ENCODE peak calls at places on chromosomes 6 and 20, in ten cellular contexts. T, G, P, K, R, A, X, Q, L and M are unnamed samples.

GRCh38 chr6:146361367-146361924 is 182.2 kb upstream of the RAB32 start:
- DNase-seq in T (no peak), G (no peak), P (no peak), K (no peak), R (peak), A (no peak), X (no peak), Q (peak), L (peak), M (no peak)

GRCh38 chr6:45328523-45328922 is 393 bp downstream of the RUNX2 start:
- DNase-seq in T (no peak), G (no peak), P (no peak), K (no peak), R (no peak), A (no peak), X (no peak), Q (no peak), L (no peak), M (no peak)

GRCh38 chr6:37741757-37742400 is 44.2 kb upstream of the MDGA1 start:
- DNase-seq in T (no peak), G (no peak), P (no peak), K (no peak), R (peak), A (no peak), X (peak), Q (no peak), L (no peak), M (peak)

GRCh38 chr20:62453186-62453808 is 22.5 kb downstream of the GATA5 start:
- DNase-seq in T (no peak), G (no peak), P (no peak), K (no peak), R (no peak), A (no peak), X (no peak), Q (no peak), L (no peak), M (no peak)

GRCh38 chr6:147154454-147154853 is 49.8 kb upstream of the STXBP5 start:
- DNase-seq in T (no peak), G (no peak), P (peak), K (no peak), R (peak), A (no peak), X (no peak), Q (peak), L (peak), M (no peak)

GRCh38 chr20:63359937-63360849 is 956 bp downstream of the CHRNA4 start:
- DNase-seq in T (no peak), G (no peak), P (no peak), K (no peak), R (no peak), A (no peak), X (no peak), Q (no peak), L (no peak), M (no peak)

GRCh38 chr6:90537027-90537426 is 49.8 kb downstream of the MAP3K7 start:
- DNase-seq in T (no peak), G (no peak), P (peak), K (no peak), R (peak), A (no peak), X (no peak), Q (no peak), L (peak), M (no peak)

GRCh38 chr6:47634210-47635047 is 64.0 kb upstream of the ADGRF4 start:
- DNase-seq in T (no peak), G (no peak), P (no peak), K (no peak), R (no peak), A (no peak), X (no peak), Q (no peak), L (no peak), M (peak)

GRCh38 chr6:37056112-37056403 is 50.6 kb downstream of the FGD2 start:
- DNase-seq in T (no peak), G (no peak), P (no peak), K (no peak), R (no peak), A (no peak), X (no peak), Q (no peak), L (no peak), M (no peak)

GRCh38 chr6:166307082-166307980 is 861 bp downstream of the PRR18 start:
- DNase-seq in T (no peak), G (no peak), P (no peak), K (no peak), R (no peak), A (no peak), X (no peak), Q (no peak), L (no peak), M (no peak)

GRCh38 chr6:149925253-149925973 is 2.5 kb upstream of the RAET1G start:
- DNase-seq in T (no peak), G (no peak), P (no peak), K (no peak), R (peak), A (no peak), X (no peak), Q (peak), L (no peak), M (peak)

GRCh38 chr6:134146268-134147032 is 94.0 kb upstream of the SLC2A12 start:
- DNase-seq in T (no peak), G (no peak), P (no peak), K (no peak), R (peak), A (no peak), X (no peak), Q (no peak), L (no peak), M (no peak)

DNA sequence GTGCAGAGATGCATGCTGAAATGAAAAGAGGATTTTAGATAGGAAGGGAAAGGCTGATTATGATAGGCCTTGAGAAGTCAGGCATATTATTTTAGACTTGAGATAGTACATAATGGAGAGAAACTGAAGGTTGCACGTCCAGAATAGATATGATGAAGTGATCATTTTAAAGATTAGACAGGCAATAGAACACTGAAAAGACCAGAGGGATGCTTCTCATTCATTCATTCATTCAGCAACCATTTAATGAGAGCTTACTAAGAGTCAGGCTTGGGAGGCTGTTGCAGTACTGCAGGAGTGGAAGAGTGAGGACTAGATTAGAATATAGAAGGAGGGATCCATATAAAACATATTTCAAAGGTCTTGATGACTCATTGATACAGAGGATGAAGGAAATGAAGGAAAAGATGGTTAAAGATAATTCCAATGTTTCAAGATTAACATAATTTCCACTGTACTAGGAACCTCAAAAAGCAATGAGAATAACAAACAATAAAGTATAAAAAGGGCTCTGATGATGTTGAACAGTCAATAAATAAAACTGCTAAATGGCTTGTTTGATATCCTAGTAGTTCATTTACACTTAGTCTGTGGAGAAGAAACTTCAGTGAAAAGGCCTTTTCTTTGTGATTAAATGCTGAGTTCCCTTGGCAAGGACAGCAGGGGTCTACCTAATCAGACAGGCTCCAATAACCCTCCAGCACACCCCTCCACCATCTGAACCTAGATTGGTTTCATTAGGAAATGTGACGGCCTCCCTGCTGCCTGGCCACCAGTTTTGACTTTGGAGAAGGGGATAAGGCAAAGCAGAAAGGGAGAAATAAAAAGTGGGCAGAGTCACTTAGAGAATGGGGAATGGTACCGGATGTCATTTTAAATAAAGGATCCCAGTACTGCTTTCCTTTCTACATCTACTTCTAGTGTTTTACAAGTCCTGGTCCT is 5.3 kb upstream of the FBXO9 start:
- DNase-seq in T (no peak), G (no peak), P (no peak), K (no peak), R (no peak), A (no peak), X (no peak), Q (no peak), L (no peak), M (no peak)
- H3K4me3 ChIP-seq in T (no peak), G (no peak), P (peak), K (peak), R (peak), A (no peak), X (no peak), Q (peak), L (peak), M (no peak)

DNA sequence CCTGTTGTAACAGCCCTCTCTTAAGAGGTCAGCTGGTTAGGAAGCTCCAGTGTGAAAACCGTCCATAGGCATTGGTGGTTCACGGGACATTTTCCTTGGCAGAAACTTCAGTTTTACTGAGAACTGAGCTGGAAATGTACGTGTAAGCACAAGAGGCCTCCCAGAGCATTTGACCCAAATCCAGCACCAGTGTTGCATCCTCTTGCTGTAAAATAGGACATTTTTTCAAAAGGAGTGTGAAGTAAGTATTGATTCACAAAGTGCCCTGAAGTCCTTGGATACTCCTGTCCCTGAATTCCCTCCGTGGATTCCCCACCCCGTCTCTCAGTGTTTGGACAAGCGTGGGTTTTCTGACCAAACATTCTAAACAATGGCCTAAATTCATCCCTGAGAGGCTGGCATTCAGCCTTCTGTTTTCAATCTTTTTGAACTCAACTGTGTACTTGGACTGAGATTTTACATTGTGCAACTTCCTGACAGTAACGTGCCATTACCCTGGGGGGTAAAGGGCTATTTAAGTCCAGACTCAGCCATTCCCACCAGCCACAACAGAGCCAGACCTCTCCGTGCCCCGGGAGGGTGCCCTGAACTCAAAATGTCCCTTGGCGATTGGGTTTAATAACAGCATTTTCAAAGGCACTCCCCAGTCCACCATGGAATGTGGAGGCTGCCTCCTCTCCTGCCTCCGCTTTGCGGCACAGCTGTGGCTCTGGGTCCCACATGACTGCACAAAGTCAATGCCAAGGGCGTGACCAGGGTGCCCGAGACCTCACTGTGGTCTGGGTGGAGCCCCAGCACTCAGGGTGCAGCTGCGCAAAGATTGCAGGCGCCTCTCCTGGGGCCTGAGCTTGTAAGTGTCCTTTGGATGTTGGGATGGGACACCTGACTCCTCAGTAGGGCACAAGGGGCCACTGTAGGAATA is 92.7 kb upstream of the AFDN start:
- DNase-seq in T (no peak), G (no peak), P (no peak), K (no peak), R (peak), A (no peak), X (no peak), Q (no peak), L (peak), M (no peak)
- TF ChIP-seq CTCF in T (no peak), G (no peak), P (no peak), K (no peak), R (no peak), A (no peak), X (no peak), Q (no peak), L (no peak), M (no peak)

DNA sequence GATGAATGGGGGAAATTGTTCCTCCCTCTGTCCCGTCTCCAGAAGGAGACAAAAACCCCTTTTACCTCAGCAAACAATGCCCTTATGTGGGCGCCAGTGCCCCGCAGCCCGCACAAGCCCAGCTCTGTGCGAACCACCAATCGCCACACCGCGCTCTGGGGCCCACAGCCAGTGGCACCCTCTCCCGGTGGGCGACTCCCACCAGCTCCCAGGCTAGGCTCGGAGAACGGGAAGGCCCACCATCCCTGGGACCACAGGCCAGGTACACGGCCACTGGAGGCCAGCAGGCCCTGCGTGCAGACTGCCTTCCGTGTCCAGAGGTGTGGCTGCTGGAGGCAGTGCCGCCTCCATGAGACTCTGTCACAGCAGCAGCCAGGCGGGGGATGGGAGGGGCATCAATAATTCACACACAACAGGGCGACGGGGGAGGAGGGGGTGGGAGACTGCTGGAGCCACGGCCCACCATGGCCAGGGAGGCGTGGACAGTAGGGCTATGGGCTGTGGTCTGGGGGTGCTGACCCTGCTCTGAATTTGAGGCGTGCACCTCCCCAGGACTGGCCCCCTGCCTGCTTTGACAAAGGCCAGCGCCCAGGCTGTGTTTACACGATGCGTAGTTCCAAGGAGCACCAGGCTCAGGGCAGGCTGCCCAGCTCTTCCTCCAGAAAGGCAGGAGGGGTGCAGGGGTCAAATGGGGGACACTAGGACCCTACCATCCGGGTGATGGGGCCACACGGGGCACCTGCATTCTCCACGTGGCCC is 105.7 kb downstream of the ASXL1 start:
- DNase-seq in T (no peak), G (no peak), P (no peak), K (no peak), R (no peak), A (no peak), X (no peak), Q (no peak), L (peak), M (peak)
- H3K4me3 ChIP-seq in T (no peak), G (no peak), P (no peak), K (no peak), R (no peak), A (no peak), X (no peak), Q (no peak), L (no peak), M (no peak)

GRCh38 chr6:25469797-25470388 is 182.1 kb upstream of the SCGN start:
- DNase-seq in T (no peak), G (no peak), P (no peak), K (no peak), R (no peak), A (no peak), X (no peak), Q (no peak), L (no peak), M (no peak)
- TF ChIP-seq CTCF in T (peak), G (peak), P (no peak), K (peak), R (peak), A (no peak), X (no peak), Q (no peak), L (no peak), M (no peak)

GRCh38 chr6:138592698-138593097 is 93.4 kb upstream of the NHSL1 start:
- DNase-seq in T (peak), G (no peak), P (no peak), K (no peak), R (no peak), A (no peak), X (no peak), Q (no peak), L (no peak), M (no peak)
- H3K4me3 ChIP-seq in T (no peak), G (no peak), P (no peak), K (peak), R (no peak), A (peak), X (peak), Q (no peak), L (peak), M (no peak)

GRCh38 chr20:2210646-2211556 is 84.9 kb upstream of the TGM3 start:
- DNase-seq in T (no peak), G (no peak), P (peak), K (no peak), R (peak), A (no peak), X (no peak), Q (peak), L (peak), M (peak)
- TF ChIP-seq CTCF in T (no peak), G (no peak), P (no peak), K (no peak), R (peak), A (no peak), X (no peak), Q (no peak), L (no peak), M (no peak)

GRCh38 chr20:37240337-37241055 is 21.1 kb downstream of the GHRH start:
- DNase-seq in T (no peak), G (no peak), P (no peak), K (no peak), R (no peak), A (no peak), X (no peak), Q (no peak), L (no peak), M (no peak)

GRCh38 chr20:37236462-37236861 is 25.2 kb downstream of the GHRH start:
- DNase-seq in T (no peak), G (no peak), P (no peak), K (no peak), R (no peak), A (no peak), X (no peak), Q (no peak), L (no peak), M (no peak)

GRCh38 chr20:37237656-37238055 is 24.0 kb downstream of the GHRH start:
- DNase-seq in T (no peak), G (no peak), P (no peak), K (no peak), R (no peak), A (no peak), X (no peak), Q (no peak), L (no peak), M (no peak)

GRCh38 chr20:37238426-37238825 is 23.2 kb downstream of the GHRH start:
- DNase-seq in T (no peak), G (no peak), P (no peak), K (no peak), R (no peak), A (no peak), X (no peak), Q (no peak), L (no peak), M (no peak)

GRCh38 chr20:37239026-37239451 is 22.6 kb downstream of the GHRH start:
- DNase-seq in T (no peak), G (no peak), P (peak), K (no peak), R (no peak), A (no peak), X (no peak), Q (no peak), L (peak), M (no peak)
- H3K4me3 ChIP-seq in T (no peak), G (no peak), P (no peak), K (no peak), R (no peak), A (no peak), X (no peak), Q (no peak), L (no peak), M (no peak)

GRCh38 chr20:54094268-54094580 is 23.8 kb upstream of the BCAS1 start:
- DNase-seq in T (no peak), G (no peak), P (no peak), K (no peak), R (no peak), A (no peak), X (no peak), Q (no peak), L (no peak), M (no peak)
- TF ChIP-seq CTCF in T (no peak), G (no peak), P (no peak), K (no peak), R (no peak), A (no peak), X (no peak), Q (no peak), L (no peak), M (no peak)

GRCh38 chr6:107574856-107575255 is 84.9 kb downstream of the SOBP start:
- DNase-seq in T (peak), G (no peak), P (no peak), K (no peak), R (no peak), A (no peak), X (no peak), Q (no peak), L (no peak), M (no peak)
- H3K4me3 ChIP-seq in T (no peak), G (no peak), P (no peak), K (no peak), R (no peak), A (no peak), X (no peak), Q (no peak), L (no peak), M (no peak)

GRCh38 chr6:158799051-158799792 is 19.9 kb downstream of the EZR start:
- DNase-seq in T (no peak), G (no peak), P (peak), K (no peak), R (peak), A (no peak), X (no peak), Q (peak), L (peak), M (peak)
- TF ChIP-seq CTCF in T (no peak), G (no peak), P (no peak), K (no peak), R (no peak), A (peak), X (peak), Q (peak), L (no peak), M (no peak)